ENCODE peak calls at places on chromosomes 7 and 10, in four cellular contexts. One of them, this sample, is unnamed.

GRCh38 chr7:31372538-31372937 is 32.0 kb upstream of the NEUROD6 start:
- DNase-seq in K562: no peak
- DNase-seq in A549: no peak
- DNase-seq in GM12878: no peak
- DNase-seq in this sample: no peak

GRCh38 chr7:47333131-47333887 is 248.6 kb downstream of the TNS3 start:
- DNase-seq in K562: no peak
- DNase-seq in A549: no peak
- DNase-seq in GM12878: no peak
- DNase-seq in this sample: no peak

GRCh38 chr7:45236666-45237065 is 79.1 kb downstream of the RAMP3 start:
- DNase-seq in K562: no peak
- DNase-seq in A549: no peak
- DNase-seq in GM12878: no peak
- DNase-seq in this sample: no peak

GRCh38 chr7:148687555-148687954 is 11.1 kb upstream of the CUL1 start:
- DNase-seq in K562: no peak
- DNase-seq in A549: no peak
- DNase-seq in GM12878: no peak
- DNase-seq in this sample: no peak

GRCh38 chr10:17645591-17646345 is 1.8 kb downstream of the STAM start:
- DNase-seq in K562: no peak
- DNase-seq in A549: no peak
- DNase-seq in GM12878: no peak
- DNase-seq in this sample: peak; percentile 6

GRCh38 chr10:44517635-44518034 is 132.7 kb upstream of the CXCL12 start:
- DNase-seq in K562: peak; percentile 35
- DNase-seq in A549: no peak
- DNase-seq in GM12878: no peak
- DNase-seq in this sample: peak; percentile 43

GRCh38 chr7:41599760-41600159 is 103.1 kb downstream of the INHBA start:
- DNase-seq in K562: no peak
- DNase-seq in A549: no peak
- DNase-seq in GM12878: no peak
- DNase-seq in this sample: peak; percentile 17

GRCh38 chr10:89391882-89392756 is at the start of gene IFIT1:
- DNase-seq in K562: peak; percentile 36
- DNase-seq in A549: peak; percentile 73
- DNase-seq in GM12878: peak; percentile 80
- DNase-seq in this sample: peak; percentile 89

GRCh38 chr10:79042639-79043411 is 25.9 kb upstream of the ZMIZ1 start:
- DNase-seq in K562: no peak
- DNase-seq in A549: no peak
- DNase-seq in GM12878: no peak
- DNase-seq in this sample: no peak

GRCh38 chr10:2914741-2915140 is 152.6 kb upstream of the PFKP start:
- DNase-seq in K562: no peak
- DNase-seq in A549: no peak
- DNase-seq in GM12878: no peak
- DNase-seq in this sample: no peak

GRCh38 chr10:129467346-129468119 is 492 bp downstream of the MGMT start:
- DNase-seq in K562: no peak
- DNase-seq in A549: no peak
- DNase-seq in GM12878: no peak
- DNase-seq in this sample: peak; percentile 31

GRCh38 chr10:7285545-7286322 is 125.1 kb downstream of the SFMBT2 start:
- DNase-seq in K562: no peak
- DNase-seq in A549: no peak
- DNase-seq in GM12878: no peak
- DNase-seq in this sample: no peak

GRCh38 chr10:132120734-132121510 is 55.2 kb downstream of the JAKMIP3 start:
- DNase-seq in K562: no peak
- DNase-seq in A549: no peak
- DNase-seq in GM12878: no peak
- DNase-seq in this sample: no peak

GRCh38 chr7:65968256-65969185 is 13.5 kb downstream of the GUSB start:
- DNase-seq in K562: no peak
- DNase-seq in A549: no peak
- DNase-seq in GM12878: no peak
- DNase-seq in this sample: no peak

GRCh38 chr7:120460928-120461327 is 188.0 kb downstream of the KCND2 start:
- DNase-seq in K562: no peak
- DNase-seq in A549: no peak
- DNase-seq in GM12878: no peak
- DNase-seq in this sample: no peak

GRCh38 chr10:70379581-70380176 is 2.7 kb downstream of the LRRC20 start:
- DNase-seq in K562: peak; percentile 82
- DNase-seq in A549: no peak
- DNase-seq in GM12878: no peak
- DNase-seq in this sample: peak; percentile 50

GRCh38 chr7:1210979-1211608 is 21.6 kb upstream of the UNCX start:
- DNase-seq in K562: no peak
- DNase-seq in A549: no peak
- DNase-seq in GM12878: no peak
- DNase-seq in this sample: no peak
- TF ChIP-seq MAX in K562: no peak
- TF ChIP-seq MAX in A549: no peak
- TF ChIP-seq MAX in GM12878: no peak
- TF ChIP-seq MAX in this sample: no peak

GRCh38 chr10:73785221-73785720 is at the start of gene ZSWIM8:
- DNase-seq in K562: peak; percentile 93
- DNase-seq in A549: peak; percentile 99
- DNase-seq in GM12878: peak; percentile 84
- DNase-seq in this sample: peak; percentile 97
- TF ChIP-seq POLR2A in K562: peak; percentile 85
- TF ChIP-seq POLR2A in A549: peak; percentile 52
- TF ChIP-seq POLR2A in GM12878: peak; percentile 86
- TF ChIP-seq POLR2A in this sample: peak; percentile 34

GRCh38 chr7:90180011-90180585 is 25.8 kb downstream of the STEAP1 start:
- DNase-seq in K562: no peak
- DNase-seq in A549: no peak
- DNase-seq in GM12878: peak; percentile 37
- DNase-seq in this sample: no peak
- TF ChIP-seq MYC in K562: no peak
- TF ChIP-seq MYC in A549: no peak
- TF ChIP-seq MYC in GM12878: no peak
- TF ChIP-seq MYC in this sample: no peak

GRCh38 chr10:100978121-100978895 is 9.0 kb downstream of the MRPL43 start:
- DNase-seq in K562: no peak
- DNase-seq in A549: no peak
- DNase-seq in GM12878: no peak
- DNase-seq in this sample: no peak

GRCh38 chr10:100979821-100980272 is 7.5 kb downstream of the MRPL43 start:
- DNase-seq in K562: no peak
- DNase-seq in A549: no peak
- DNase-seq in GM12878: no peak
- DNase-seq in this sample: no peak

GRCh38 chr10:100978896-100979185 is 8.5 kb downstream of the MRPL43 start:
- DNase-seq in K562: no peak
- DNase-seq in A549: no peak
- DNase-seq in GM12878: no peak
- DNase-seq in this sample: no peak

GRCh38 chr10:100981178-100981710 is 6.1 kb downstream of the MRPL43 start:
- DNase-seq in K562: no peak
- DNase-seq in A549: no peak
- DNase-seq in GM12878: no peak
- DNase-seq in this sample: no peak

DNA sequence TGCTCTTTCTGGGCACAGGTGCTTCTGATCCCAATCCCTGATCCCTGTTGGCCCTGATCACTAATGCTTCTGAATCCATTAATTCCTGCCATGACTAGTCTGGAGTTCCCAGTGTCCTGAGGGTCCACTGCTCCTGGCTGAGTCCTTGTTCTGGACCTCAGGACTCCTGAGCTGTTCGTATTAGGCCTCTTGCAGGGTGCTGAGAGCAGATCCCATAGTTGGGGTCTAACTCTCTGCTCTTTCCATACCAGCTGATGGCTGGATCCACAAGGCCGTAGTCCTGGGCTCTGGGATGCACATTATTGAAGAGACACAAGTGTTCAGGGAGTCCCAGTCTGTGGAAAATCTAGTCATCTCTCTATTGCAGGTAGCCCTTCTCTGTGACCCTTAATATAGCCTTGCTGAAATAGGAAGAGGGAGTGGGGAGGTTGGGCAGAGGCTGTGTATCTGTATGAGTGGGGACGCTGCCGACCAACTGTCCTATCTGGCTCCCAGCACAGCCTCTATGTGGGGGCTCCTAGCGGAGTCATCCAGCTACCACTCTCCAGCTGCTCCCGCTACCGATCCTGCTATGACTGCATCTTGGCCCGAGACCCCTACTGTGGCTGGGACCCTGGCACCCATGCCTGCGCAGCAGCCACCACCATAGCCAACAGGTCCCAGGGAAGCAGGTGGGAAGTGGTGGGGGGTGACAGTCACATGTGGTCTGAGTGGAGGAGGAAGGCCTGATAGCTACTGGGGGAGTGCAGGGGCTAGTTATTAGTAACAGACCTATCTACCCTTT is 6.8 kb downstream of the MRPL43 start:
- DNase-seq in K562: no peak
- DNase-seq in A549: no peak
- DNase-seq in GM12878: no peak
- DNase-seq in this sample: no peak
- TF ChIP-seq MAX in K562: no peak
- TF ChIP-seq MAX in A549: no peak
- TF ChIP-seq MAX in GM12878: no peak
- TF ChIP-seq MAX in this sample: no peak

DNA sequence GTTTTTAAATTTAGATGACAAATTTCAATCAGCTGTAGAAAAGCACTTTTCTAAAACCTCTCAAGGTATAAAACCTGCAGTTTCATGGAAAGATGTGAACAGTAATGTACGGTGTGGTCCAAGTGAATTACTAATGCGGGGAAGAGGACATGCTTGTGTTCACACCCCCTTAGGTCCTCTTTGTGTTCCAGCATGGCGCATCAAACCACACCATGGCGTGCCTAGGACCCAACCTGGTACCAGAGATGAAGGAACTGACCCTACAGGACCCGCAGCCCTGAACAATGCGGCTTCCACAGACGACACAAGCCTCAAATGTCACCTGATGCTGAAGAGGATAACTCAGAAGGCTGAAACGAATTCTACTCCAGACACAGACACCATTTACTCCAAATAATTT is 81.3 kb upstream of the GPR22 start:
- DNase-seq in K562: no peak
- DNase-seq in A549: no peak
- DNase-seq in GM12878: no peak
- DNase-seq in this sample: no peak
- TF ChIP-seq POLR2A in K562: no peak
- TF ChIP-seq POLR2A in A549: no peak
- TF ChIP-seq POLR2A in GM12878: no peak
- TF ChIP-seq POLR2A in this sample: no peak

DNA sequence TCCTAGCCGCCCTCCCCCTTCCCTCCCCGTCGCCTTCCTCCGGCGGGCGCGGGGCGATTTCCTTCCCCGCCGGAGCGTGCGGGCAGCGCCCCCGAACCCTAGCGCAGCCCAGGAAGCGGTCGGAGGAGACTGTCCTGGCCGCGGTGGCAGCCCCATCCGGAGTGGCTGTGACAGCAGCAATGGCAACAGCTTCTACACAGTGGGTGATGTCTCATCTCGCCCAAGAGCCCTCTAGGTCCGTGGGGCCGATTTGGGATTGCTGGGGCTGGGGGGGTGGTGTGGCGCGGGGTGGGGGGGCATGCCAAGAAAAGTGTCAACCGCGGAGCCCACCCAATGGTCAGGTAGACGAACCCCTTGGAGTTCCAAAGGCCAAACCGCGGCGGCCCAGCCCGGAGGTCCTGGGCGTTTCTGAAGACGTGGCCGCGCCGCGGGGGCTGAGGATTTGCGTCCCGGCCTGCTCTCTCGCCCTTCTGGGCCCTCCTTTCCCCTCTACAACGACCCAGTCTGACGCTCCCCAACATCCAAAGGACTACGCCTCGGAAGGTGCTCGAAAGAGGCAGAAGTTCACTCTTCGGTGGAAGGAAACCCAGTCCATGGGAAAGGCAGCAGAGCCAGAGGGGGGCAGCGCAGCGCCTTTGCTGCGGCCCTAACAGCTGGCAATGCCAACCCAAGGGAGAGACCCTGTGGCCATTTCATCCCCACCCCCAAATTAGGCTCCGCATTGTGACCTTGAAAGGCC is 603 bp upstream of the TWIST1 start:
- DNase-seq in K562: no peak
- DNase-seq in A549: no peak
- DNase-seq in GM12878: no peak
- DNase-seq in this sample: peak; percentile 32
- TF ChIP-seq MYC in K562: no peak
- TF ChIP-seq MYC in A549: no peak
- TF ChIP-seq MYC in GM12878: no peak
- TF ChIP-seq MYC in this sample: no peak

DNA sequence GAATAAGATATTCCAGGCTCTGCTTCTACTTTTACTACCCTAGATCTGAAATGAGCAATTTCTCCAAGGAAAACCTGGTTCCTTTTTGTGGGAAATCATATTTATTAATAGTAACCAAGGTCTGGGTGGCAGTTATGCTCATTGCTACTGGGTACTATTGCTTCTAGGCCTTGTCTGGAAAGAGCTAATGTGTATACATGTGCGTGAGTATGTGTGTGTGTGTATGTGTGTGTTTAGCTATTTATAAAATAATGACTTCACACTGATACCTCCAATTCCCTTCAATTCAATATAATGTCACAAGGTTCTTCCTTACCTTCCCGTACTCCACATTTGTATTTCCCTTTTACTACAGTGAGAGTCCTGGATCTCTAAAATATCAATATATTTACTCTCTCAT is 26.0 kb upstream of the PLCE1 start:
- DNase-seq in K562: no peak
- DNase-seq in A549: no peak
- DNase-seq in GM12878: no peak
- DNase-seq in this sample: no peak
- TF ChIP-seq MAX in K562: no peak
- TF ChIP-seq MAX in A549: no peak
- TF ChIP-seq MAX in GM12878: no peak
- TF ChIP-seq MAX in this sample: no peak

DNA sequence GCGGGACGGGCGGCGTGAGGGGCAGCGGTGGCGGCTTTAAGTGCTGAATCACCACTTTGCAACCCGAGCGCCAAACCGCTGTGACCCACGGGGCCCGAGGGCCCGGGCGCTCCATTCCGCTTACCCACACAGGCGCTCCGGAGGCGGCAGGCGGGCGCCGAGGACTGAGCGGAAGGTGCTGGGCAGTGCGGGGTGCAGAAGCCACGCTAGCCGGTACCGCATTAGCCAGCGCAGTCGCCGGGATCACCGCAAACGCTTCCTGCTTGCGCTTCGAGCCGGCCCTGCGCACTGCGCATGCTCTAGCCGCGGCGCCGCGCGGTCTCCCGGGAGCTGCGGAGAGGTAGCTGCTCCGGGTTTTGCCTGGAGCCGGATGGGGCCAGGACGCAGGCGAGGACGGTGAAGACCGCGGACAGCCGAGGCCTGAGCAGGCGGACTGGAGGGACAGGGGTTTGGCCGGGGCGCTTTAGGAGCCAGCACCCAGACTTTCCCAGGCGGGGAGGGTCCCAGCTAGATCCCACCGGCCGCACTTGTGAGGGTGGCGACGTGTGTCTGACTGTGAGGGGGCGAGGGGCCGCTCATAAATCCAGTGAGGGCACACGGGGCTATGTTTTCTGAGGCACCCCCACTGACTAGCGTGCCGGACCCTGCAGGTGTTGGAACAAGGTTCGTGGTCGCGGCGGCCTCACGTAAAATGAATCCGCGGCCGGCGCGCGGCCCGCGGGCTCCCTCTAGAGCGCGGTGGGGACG is at the start of gene IDE:
- DNase-seq in K562: peak; percentile 78
- DNase-seq in A549: peak; percentile 90
- DNase-seq in GM12878: peak; percentile 45
- DNase-seq in this sample: peak; percentile 95
- TF ChIP-seq POLR2A in K562: peak; percentile 90
- TF ChIP-seq POLR2A in A549: peak; percentile 94
- TF ChIP-seq POLR2A in GM12878: peak; percentile 93
- TF ChIP-seq POLR2A in this sample: peak; percentile 72